ENCODE peak calls at places on chromosomes 12 and 14, in ten cellular contexts. D is NCI-H187; B is astrocyte of the hippocampus; Q is NCI-H1930; E is left cardiac atrium; Z is activated CD8-positive, alpha-beta T cell treated with anti-CD3 and anti-CD28 coated beads, Interleukin-2, amount 10 ng/mL, durations not matched to agents 7 days and 5 days; U is NCI-H510A treated with DMSO at 0.1 percent for 48 hours; W is NCI-H524; M is nucleus accumbens; I is stimulated activated CD8-positive, alpha-beta memory T cell treated with anti-CD3 and anti-CD28 coated beads, Interleukin-7, amount 100 ng/mL, for 1 hour. G is an unnamed sample.

GRCh38 chr12:124837958-124838803 is 25.5 kb downstream of the SCARB1 start:
- DNase-seq in D (no peak), B (peak; percentile 97), Q (peak; percentile 4), E (peak; percentile 77), Z (no peak), U (no peak), W (no peak), M (peak; percentile 63), I (no peak), G (no peak)

GRCh38 chr14:90553298-90553920 is 156.6 kb downstream of the CALM1 start:
- DNase-seq in D (no peak), B (no peak), Q (no peak), E (no peak), Z (no peak), U (no peak), W (no peak), M (no peak), I (no peak), G (no peak)

GRCh38 chr14:83416476-83416875 is 1882.8 kb upstream of the SEL1L start:
- DNase-seq in D (no peak), B (no peak), Q (no peak), E (no peak), Z (no peak), U (no peak), W (no peak), M (no peak), I (no peak), G (no peak)

GRCh38 chr12:14261861-14262260 is 103.6 kb upstream of the ATF7IP start:
- DNase-seq in D (no peak), B (no peak), Q (no peak), E (no peak), Z (no peak), U (no peak), W (no peak), M (no peak), I (no peak), G (no peak)

GRCh38 chr12:48175613-48176416 is 7.6 kb upstream of the CCDC184 start:
- DNase-seq in D (no peak), B (no peak), Q (no peak), E (no peak), Z (no peak), U (peak; percentile 38), W (peak; percentile 61), M (no peak), I (no peak), G (no peak)

GRCh38 chr12:97967831-97968230 is 505.2 kb downstream of the RMST start:
- DNase-seq in D (no peak), B (no peak), Q (no peak), E (no peak), Z (no peak), U (no peak), W (peak; percentile 18), M (no peak), I (no peak), G (no peak)

GRCh38 chr12:105485321-105485910 is 154.9 kb downstream of the C12orf75 start:
- DNase-seq in D (no peak), B (peak; percentile 55), Q (no peak), E (peak; percentile 72), Z (no peak), U (no peak), W (no peak), M (no peak), I (no peak), G (no peak)

GRCh38 chr12:109744026-109744425 is 30.4 kb downstream of the FAM222A start:
- DNase-seq in D (no peak), B (no peak), Q (no peak), E (peak; percentile 10), Z (no peak), U (no peak), W (no peak), M (no peak), I (no peak), G (peak; percentile 0)

GRCh38 chr14:34436118-34436905 is 25.7 kb downstream of the SPTSSA start:
- DNase-seq in D (no peak), B (no peak), Q (no peak), E (no peak), Z (no peak), U (no peak), W (no peak), M (no peak), I (no peak), G (no peak)

GRCh38 chr12:1811281-1811947 is 9.0 kb upstream of the LRTM2 start:
- DNase-seq in D (no peak), B (no peak), Q (no peak), E (no peak), Z (peak; percentile 49), U (no peak), W (no peak), M (no peak), I (no peak), G (no peak)

GRCh38 chr12:5480953-5481300 is 49.0 kb downstream of the NTF3 start:
- DNase-seq in D (no peak), B (peak; percentile 15), Q (no peak), E (no peak), Z (no peak), U (no peak), W (peak; percentile 5), M (no peak), I (no peak), G (peak; percentile 70)

GRCh38 chr12:54439521-54440255 is 20.6 kb upstream of the ITGA5 start:
- DNase-seq in D (no peak), B (peak; percentile 77), Q (peak; percentile 33), E (no peak), Z (no peak), U (peak; percentile 58), W (peak; percentile 48), M (no peak), I (no peak), G (no peak)

GRCh38 chr12:26205946-26206345 is 10.6 kb downstream of the SSPN start:
- DNase-seq in D (no peak), B (no peak), Q (no peak), E (no peak), Z (no peak), U (no peak), W (no peak), M (peak; percentile 59), I (no peak), G (no peak)

GRCh38 chr12:109814600-109814999 is 18.6 kb downstream of the TRPV4 start:
- DNase-seq in D (no peak), B (no peak), Q (no peak), E (no peak), Z (no peak), U (no peak), W (no peak), M (no peak), I (no peak), G (no peak)

GRCh38 chr14:59313063-59314018 is 124.9 kb downstream of the DAAM1 start:
- DNase-seq in D (no peak), B (no peak), Q (no peak), E (no peak), Z (no peak), U (no peak), W (no peak), M (no peak), I (no peak), G (no peak)

GRCh38 chr14:54650331-54651017 is 83.5 kb downstream of the SAMD4A start:
- DNase-seq in D (no peak), B (peak; percentile 81), Q (no peak), E (no peak), Z (no peak), U (no peak), W (no peak), M (peak; percentile 8), I (no peak), G (no peak)

GRCh38 chr14:80678436-80678835 is 263.1 kb downstream of the CEP128 start:
- DNase-seq in D (no peak), B (no peak), Q (no peak), E (no peak), Z (no peak), U (no peak), W (no peak), M (no peak), I (no peak), G (no peak)

GRCh38 chr12:46402451-46402850 is 29.9 kb upstream of the SLC38A2 start:
- DNase-seq in D (no peak), B (peak; percentile 89), Q (no peak), E (no peak), Z (no peak), U (no peak), W (no peak), M (no peak), I (no peak), G (no peak)

GRCh38 chr12:30358113-30358512 is 337.6 kb downstream of the IPO8 start:
- DNase-seq in D (no peak), B (no peak), Q (no peak), E (no peak), Z (no peak), U (peak; percentile 1), W (no peak), M (no peak), I (no peak), G (no peak)

GRCh38 chr12:29316772-29317171 is 64.2 kb downstream of the ERGIC2 start:
- DNase-seq in D (no peak), B (peak; percentile 90), Q (no peak), E (peak; percentile 49), Z (no peak), U (no peak), W (no peak), M (no peak), I (no peak), G (no peak)

GRCh38 chr14:104795781-104796681 is 483 bp upstream of the AKT1 start:
- DNase-seq in D (peak; percentile 16), B (peak; percentile 81), Q (peak; percentile 44), E (peak; percentile 64), Z (peak; percentile 55), U (peak; percentile 22), W (peak; percentile 29), M (peak; percentile 68), I (peak; percentile 52), G (peak; percentile 74)

GRCh38 chr14:60008042-60008441 is 83.7 kb upstream of the PCNX4 start:
- DNase-seq in D (no peak), B (no peak), Q (no peak), E (no peak), Z (no peak), U (no peak), W (no peak), M (no peak), I (no peak), G (no peak)

GRCh38 chr12:96445743-96446655 is 43.4 kb upstream of the CFAP54 start:
- DNase-seq in D (no peak), B (peak; percentile 62), Q (no peak), E (peak; percentile 30), Z (peak; percentile 85), U (no peak), W (no peak), M (no peak), I (peak; percentile 30), G (no peak)

GRCh38 chr14:93231129-93231979 is 24.3 kb downstream of the UBR7 start:
- DNase-seq in D (no peak), B (peak; percentile 61), Q (peak; percentile 5), E (peak; percentile 49), Z (no peak), U (peak; percentile 69), W (peak; percentile 27), M (peak; percentile 53), I (no peak), G (no peak)

GRCh38 chr14:97177016-97177415 is 379.8 kb downstream of the VRK1 start:
- DNase-seq in D (no peak), B (peak; percentile 33), Q (no peak), E (no peak), Z (peak; percentile 50), U (peak; percentile 32), W (peak; percentile 81), M (no peak), I (no peak), G (no peak)

GRCh38 chr12:15599266-15600037 is 189.7 kb downstream of the EPS8 start:
- DNase-seq in D (no peak), B (peak; percentile 84), Q (no peak), E (peak; percentile 39), Z (no peak), U (no peak), W (peak; percentile 41), M (no peak), I (no peak), G (no peak)

GRCh38 chr12:40650038-40650704 is 42.1 kb upstream of the CNTN1 start:
- DNase-seq in D (no peak), B (no peak), Q (no peak), E (no peak), Z (no peak), U (no peak), W (no peak), M (no peak), I (no peak), G (no peak)

GRCh38 chr14:87873741-87874140 is 119.2 kb downstream of the GALC start:
- DNase-seq in D (no peak), B (no peak), Q (no peak), E (no peak), Z (no peak), U (no peak), W (no peak), M (no peak), I (no peak), G (no peak)